ENCODE peak calls at places on chromosomes 13 and 19, in seven cellular contexts. C, M, E, H, Q, R and F are unnamed samples.
A peak's percentile ranks its signal among the peaks of the same experiment; 100 is the strongest.

GRCh38 chr19:11338569-11339253 is 746 bp downstream of the RAB3D start:
- DNase-seq in E (no peak), Q (no peak), R (peak; percentile 40), C (no peak), M (no peak), H (no peak), F (no peak)

GRCh38 chr13:27481766-27482165 is 31.4 kb upstream of the MTIF3 start:
- DNase-seq in C (peak; percentile 27), R (peak; percentile 70), E (peak; percentile 37), M (no peak), H (peak; percentile 41), Q (peak; percentile 37), F (peak; percentile 24)

GRCh38 chr13:87393358-87393757 is 277.8 kb upstream of the SLITRK5 start:
- DNase-seq in E (no peak), H (no peak), Q (no peak), C (no peak), R (no peak), M (no peak), F (no peak)

GRCh38 chr19:57103573-57104277 is 16.1 kb upstream of the USP29 start:
- DNase-seq in R (peak; percentile 15), M (peak; percentile 20), C (peak; percentile 65), H (peak; percentile 46), Q (peak; percentile 16), E (peak; percentile 47), F (peak; percentile 59)

GRCh38 chr19:989381-990081 is 5.4 kb downstream of the WDR18 start:
- DNase-seq in C (no peak), M (no peak), R (no peak), E (no peak), Q (no peak), H (no peak), F (no peak)

GRCh38 chr19:53810187-53810546 is 13.9 kb downstream of the NLRP12 start:
- DNase-seq in R (no peak), E (no peak), C (no peak), Q (no peak), M (no peak), H (no peak), F (no peak)

GRCh38 chr19:16814526-16815100 is 14.6 kb upstream of the SIN3B start:
- DNase-seq in R (no peak), H (peak; percentile 64), M (peak; percentile 48), E (no peak), C (peak; percentile 58), Q (no peak), F (no peak)

GRCh38 chr19:6076675-6077463 is 33.4 kb downstream of the RFX2 start:
- DNase-seq in Q (no peak), R (no peak), E (no peak), C (peak; percentile 91), M (peak; percentile 92), H (peak; percentile 76), F (no peak)

GRCh38 chr19:47032171-47032811 is 12.7 kb downstream of the NPAS1 start:
- DNase-seq in Q (peak; percentile 32), M (no peak), R (peak; percentile 77), C (no peak), H (peak; percentile 33), E (no peak), F (peak; percentile 70)

GRCh38 chr13:30033681-30034447 is 183.4 kb upstream of the UBL3 start:
- DNase-seq in M (peak; percentile 97), R (peak; percentile 50), H (peak; percentile 66), E (no peak), Q (no peak), C (peak; percentile 82), F (no peak)

GRCh38 chr13:33110713-33111413 is 94.6 kb downstream of the KL start:
- DNase-seq in R (no peak), H (no peak), C (peak; percentile 71), E (no peak), M (peak; percentile 72), Q (no peak), F (no peak)

DNA sequence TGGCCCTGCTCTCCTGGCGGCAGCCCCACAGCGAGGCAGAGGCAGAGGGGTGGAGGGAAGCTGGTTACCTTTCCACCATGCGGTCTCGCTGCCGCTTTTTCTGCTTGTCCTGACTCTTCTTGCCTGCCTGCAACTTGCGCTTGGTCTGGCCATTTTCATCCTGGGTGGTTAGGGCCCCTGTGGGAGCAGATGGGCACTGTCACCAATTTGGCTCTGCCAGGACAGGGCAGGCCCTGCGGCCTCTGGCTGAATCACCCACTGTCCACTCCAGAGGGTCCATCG is 19.6 kb upstream of the AKAP8 start:
- DNase-seq in M (no peak), R (no peak), H (no peak), C (no peak), Q (no peak), E (no peak), F (no peak)
- H4K20me1 ChIP-seq in M (peaks cover 79% of the 10 kb centered on the region), R (peaks cover 37% of the 10 kb centered on the region), H (no peaks in the 10 kb centered on the region), C (no peaks in the 10 kb centered on the region), Q (no peaks in the 10 kb centered on the region), E (peaks cover 9% of the 10 kb centered on the region), F (no peaks in the 10 kb centered on the region)

DNA sequence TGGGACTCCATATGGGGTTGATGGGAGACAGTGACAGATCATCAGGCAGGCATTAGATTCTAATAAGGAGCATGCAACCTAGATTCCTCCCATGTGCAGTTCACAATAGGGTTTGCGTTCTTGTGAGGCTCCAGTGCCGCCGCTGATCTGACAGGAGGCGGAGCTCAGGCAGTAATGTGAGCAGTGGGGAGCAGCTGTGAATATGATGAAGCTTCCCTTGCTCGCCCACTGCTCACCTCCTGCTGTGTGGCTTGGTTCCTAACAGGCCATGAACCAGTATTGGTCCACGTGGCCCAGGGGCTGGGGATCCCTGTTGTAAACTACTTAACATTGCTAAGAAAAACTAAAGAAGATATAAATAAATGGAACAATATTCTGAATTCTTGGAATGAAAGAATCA is 378.4 kb downstream of the KCNRG start:
- DNase-seq in Q (no peak), E (no peak), M (peak; percentile 57), R (no peak), C (no peak), H (no peak), F (no peak)
- TF ChIP-seq CTCF in Q (no peak), E (no peak), M (no peak), R (no peak), C (no peak), H (no peak), F (no peak)

GRCh38 chr19:18508585-18508984 is 13.3 kb downstream of the ELL start:
- DNase-seq in M (no peak), E (no peak), Q (no peak), H (no peak), C (no peak), R (no peak), F (no peak)
- H4K20me1 ChIP-seq in M (peaks cover 98% of the 10 kb centered on the region), E (peaks cover 70% of the 10 kb centered on the region), Q (peaks cover 7% of the 10 kb centered on the region), H (peaks cover 21% of the 10 kb centered on the region), C (peaks cover 10% of the 10 kb centered on the region), R (peaks cover 84% of the 10 kb centered on the region), F (peaks cover 91% of the 10 kb centered on the region)

DNA sequence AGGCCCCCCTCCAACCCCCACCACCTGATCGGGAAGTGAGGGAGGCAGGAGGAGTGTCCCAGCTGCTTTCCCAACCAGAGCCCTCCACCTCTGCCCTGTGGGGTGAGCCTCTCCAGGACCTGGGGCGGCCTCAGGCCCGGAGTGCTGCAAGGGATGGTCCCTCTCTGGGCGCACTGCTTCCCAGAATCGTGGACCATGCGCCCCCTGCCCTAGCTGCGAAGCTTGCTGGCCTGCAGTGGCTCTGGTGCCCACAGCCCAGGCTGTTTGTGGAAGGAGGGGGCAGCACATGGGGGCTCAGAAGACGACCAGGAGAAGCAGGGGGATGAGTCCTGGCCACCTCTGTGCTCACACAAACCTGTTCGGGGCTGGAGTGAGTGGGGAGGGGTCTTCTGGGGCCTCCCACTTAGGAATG is 33.6 kb downstream of the CEBPG start:
- DNase-seq in E (no peak), M (no peak), R (no peak), C (no peak), Q (no peak), H (no peak), F (no peak)
- TF ChIP-seq CTCF in E (no peak), M (no peak), R (no peak), C (no peak), Q (no peak), H (no peak), F (no peak)

DNA sequence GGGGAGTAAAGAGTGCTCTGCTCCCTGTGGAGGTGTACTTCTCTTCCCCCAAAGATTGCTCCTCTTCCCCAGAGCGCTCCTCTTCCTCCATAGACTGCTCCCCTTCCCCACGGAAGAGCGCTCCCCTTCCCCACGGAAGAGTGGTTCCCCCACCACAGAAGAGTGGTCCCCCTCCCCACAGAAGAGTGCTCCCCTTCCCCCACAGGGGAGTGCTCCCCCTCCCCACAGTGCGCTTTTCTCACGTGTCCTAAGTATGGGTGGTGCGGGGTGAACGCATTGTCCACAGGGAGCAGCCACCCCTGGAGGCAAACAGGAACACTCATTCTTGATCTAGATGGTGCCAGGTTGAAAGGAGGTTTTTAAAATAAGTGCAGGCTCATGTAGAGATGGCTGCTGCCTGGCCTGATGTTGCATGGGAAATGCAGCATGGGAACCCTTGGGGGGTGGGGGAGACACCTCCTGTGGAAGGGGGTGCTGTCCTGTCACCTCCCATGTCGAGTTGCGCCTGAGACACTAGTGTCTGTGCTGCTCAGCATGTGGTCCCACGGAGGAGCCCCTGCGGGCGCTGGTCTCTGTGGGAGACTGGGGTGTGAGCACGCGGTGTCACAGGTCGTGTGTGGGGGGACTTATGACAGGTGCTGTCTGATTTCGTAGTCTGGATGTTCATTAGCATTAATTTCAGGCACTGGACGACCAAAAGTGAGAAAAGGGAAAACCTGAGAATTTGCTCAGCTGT is 52.2 kb downstream of the ATP11A start:
- DNase-seq in H (no peak), C (no peak), E (no peak), R (no peak), M (no peak), Q (no peak), F (no peak)
- H4K20me1 ChIP-seq in H (no peaks in the 10 kb centered on the region), C (no peaks in the 10 kb centered on the region), E (peaks cover 71% of the 10 kb centered on the region), R (peaks cover 22% of the 10 kb centered on the region), M (peaks cover 33% of the 10 kb centered on the region), Q (no peaks in the 10 kb centered on the region), F (no peaks in the 10 kb centered on the region)